ENCODE peak calls at places on chromosomes 12 and 14, in nine cellular contexts. B is suprapubic skin, H is A549, R is HCT116, I is transverse colon, D is IMR-90, Y is ovary, Z is esophagus squamous epithelium, W is right lobe of liver. X is an unnamed sample.

GRCh38 chr12:52391618-52392002 is 6.2 kb upstream of the KRT84 start:
- DNase-seq in W (no peak), R (no peak), D (no peak), I (peak; percentile 27), B (no peak), H (no peak), Y (no peak), Z (no peak), X (peak; percentile 63)

GRCh38 chr14:103370087-103370486 is 15.1 kb upstream of the MARK3 start:
- DNase-seq in D (no peak), I (no peak), H (no peak), Y (no peak), B (no peak), W (no peak), Z (no peak), R (no peak), X (no peak)

GRCh38 chr14:42224053-42224888 is 617.6 kb downstream of the LRFN5 start:
- DNase-seq in Z (no peak), B (peak; percentile 73), H (peak; percentile 19), Y (peak; percentile 23), D (peak; percentile 68), R (peak; percentile 37), W (peak; percentile 48), I (peak; percentile 42), X (peak; percentile 59)

GRCh38 chr14:72451081-72451972 is 442.6 kb downstream of the DPF3 start:
- DNase-seq in Y (no peak), I (peak; percentile 17), Z (no peak), B (no peak), D (no peak), W (no peak), H (no peak), R (no peak), X (peak; percentile 13)

GRCh38 chr12:71032933-71033332 is 112.4 kb upstream of the PTPRR start:
- DNase-seq in W (no peak), D (no peak), H (no peak), R (no peak), Y (no peak), I (no peak), B (no peak), Z (no peak), X (no peak)

GRCh38 chr12:69844416-69844815 is 19.4 kb downstream of the MYRFL start:
- DNase-seq in W (no peak), Z (no peak), R (no peak), D (no peak), Y (no peak), I (no peak), H (no peak), B (no peak), X (no peak)

GRCh38 chr14:35254736-35255135 is 37.4 kb upstream of the PSMA6 start:
- DNase-seq in W (no peak), B (no peak), H (no peak), D (no peak), Y (no peak), R (no peak), Z (no peak), I (no peak), X (no peak)

GRCh38 chr14:53306267-53306721 is 153.2 kb upstream of the DDHD1 start:
- DNase-seq in R (peak; percentile 28), Y (peak; percentile 86), I (peak; percentile 22), D (peak; percentile 69), B (no peak), Z (no peak), W (peak; percentile 28), H (peak; percentile 47), X (peak; percentile 56)

GRCh38 chr14:57869530-57870088 is 3.7 kb upstream of the SLC35F4 start:
- DNase-seq in I (no peak), H (no peak), R (no peak), D (no peak), Z (no peak), B (no peak), W (no peak), Y (no peak), X (no peak)

GRCh38 chr14:104373855-104374717 is 205.5 kb upstream of the C14orf180 start:
- DNase-seq in W (no peak), Y (no peak), I (no peak), B (no peak), R (no peak), Z (no peak), H (no peak), D (no peak), X (no peak)

GRCh38 chr12:113090740-113091139 is 34.2 kb downstream of the DTX1 start:
- DNase-seq in I (no peak), Z (no peak), R (no peak), B (no peak), Y (no peak), H (no peak), W (no peak), D (no peak), X (no peak)

GRCh38 chr12:617304-617915 is 45.8 kb downstream of the NINJ2 start:
- DNase-seq in H (no peak), Y (peak; percentile 37), B (no peak), D (peak; percentile 18), Z (no peak), I (peak; percentile 46), R (no peak), W (peak; percentile 77), X (no peak)

GRCh38 chr12:89070603-89071002 is 281.7 kb downstream of the DUSP6 start:
- DNase-seq in R (no peak), B (no peak), H (no peak), D (no peak), W (no peak), Z (no peak), Y (no peak), I (no peak), X (no peak)

GRCh38 chr14:69741055-69741454 is 25.9 kb upstream of the SRSF5 start:
- DNase-seq in Z (no peak), H (no peak), W (no peak), I (no peak), D (no peak), B (no peak), R (no peak), Y (no peak), X (no peak)

DNA sequence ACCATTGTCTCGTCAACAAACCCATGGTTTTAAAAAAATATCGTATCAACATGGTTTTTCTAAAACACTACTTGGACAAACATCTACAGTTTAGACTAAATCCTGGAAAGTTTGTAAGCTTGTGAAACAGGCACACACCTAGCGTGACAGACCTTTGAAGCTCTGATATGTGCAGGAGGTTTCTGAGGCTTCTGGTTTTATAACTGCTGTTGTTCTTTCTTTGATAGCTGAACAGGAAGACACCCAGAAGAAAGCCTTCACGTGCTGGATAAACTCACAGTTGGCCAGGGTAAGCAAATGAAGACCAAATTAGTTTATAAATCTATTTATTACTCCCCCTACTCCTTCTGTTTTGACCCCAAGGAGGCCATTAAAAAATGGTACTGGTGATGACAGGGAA is 87.6 kb downstream of the SYNE2 start:
- DNase-seq in R (no peak), D (no peak), H (no peak), Y (no peak), W (no peak), Z (no peak), I (no peak), B (no peak), X (no peak)
- H3K27ac ChIP-seq in R (no peak overlapping the region), D (no peak overlapping the region), H (no peak overlapping the region), Y (no peak overlapping the region), W (no peak overlapping the region), Z (no peak overlapping the region), I (no peak overlapping the region), B (no peak overlapping the region), X (no peak overlapping the region)

DNA sequence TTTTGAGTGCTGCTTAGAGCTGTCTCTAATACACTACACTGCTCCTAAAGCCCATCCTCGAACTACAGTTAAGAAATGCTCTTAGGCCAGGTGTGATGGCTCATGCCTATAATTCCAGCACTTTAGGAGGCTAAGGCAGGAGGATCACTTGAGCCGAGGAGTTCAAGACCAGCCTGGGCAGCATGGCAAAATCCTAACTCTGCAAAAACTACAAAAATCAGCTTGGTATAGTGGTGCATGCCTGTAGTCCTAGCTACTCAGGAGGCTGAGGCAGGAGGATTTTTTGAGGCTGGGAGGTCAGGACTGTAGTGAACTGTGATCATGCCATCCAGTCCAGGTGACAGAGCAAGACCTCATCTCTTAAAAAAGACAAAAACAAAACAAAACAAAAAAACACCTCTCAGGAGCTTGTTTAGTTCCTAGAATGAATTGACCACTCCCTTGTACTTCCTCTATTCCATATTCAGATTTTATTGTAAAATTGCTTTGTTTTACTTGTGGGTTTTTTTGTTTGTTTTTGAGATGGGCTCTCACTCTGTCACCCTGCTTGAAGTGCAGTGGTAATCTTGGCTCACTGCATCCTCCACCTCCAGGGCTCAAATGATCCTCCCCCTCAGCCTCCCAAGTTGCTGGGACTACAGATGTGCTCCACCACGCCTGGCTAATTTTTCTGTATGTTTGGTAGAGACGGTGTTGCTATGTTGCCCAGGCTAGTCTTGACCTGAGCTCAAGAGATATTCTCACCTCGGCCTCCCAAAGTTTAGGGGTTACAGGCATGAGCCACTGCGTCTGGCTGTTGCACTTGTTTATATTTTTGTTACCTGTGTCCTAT is 13.6 kb downstream of the MDM2 start:
- DNase-seq in Z (no peak), R (no peak), Y (no peak), H (no peak), D (no peak), I (no peak), B (no peak), W (no peak), X (no peak)
- TF ChIP-seq POLR2A in Z (no peak), R (no peak), Y (no peak), H (no peak), D (no peak), I (no peak), B (no peak), W (no peak), X (no peak)

GRCh38 chr14:68709007-68709406 is 83.9 kb downstream of the ZFP36L1 start:
- DNase-seq in Z (no peak), D (no peak), R (no peak), I (no peak), Y (no peak), B (no peak), W (no peak), H (no peak), X (peak; percentile 42)

GRCh38 chr14:68710776-68711175 is 82.1 kb downstream of the ZFP36L1 start:
- DNase-seq in B (no peak), Y (no peak), H (no peak), I (no peak), D (no peak), W (no peak), R (no peak), Z (no peak), X (no peak)

GRCh38 chr14:68712703-68713370 is 80.0 kb downstream of the ZFP36L1 start:
- DNase-seq in R (no peak), D (no peak), Y (no peak), H (no peak), Z (no peak), W (no peak), B (no peak), I (no peak), X (no peak)

GRCh38 chr14:68713782-68714181 is 79.1 kb downstream of the ZFP36L1 start:
- DNase-seq in H (no peak), W (no peak), Z (no peak), D (no peak), R (no peak), Y (no peak), I (no peak), B (no peak), X (no peak)

GRCh38 chr14:68711551-68712437 is 81.1 kb downstream of the ZFP36L1 start:
- DNase-seq in B (peak; percentile 64), R (no peak), Z (no peak), H (no peak), D (no peak), I (no peak), W (no peak), Y (no peak), X (no peak)
- TF ChIP-seq CTCF in B (no peak), R (no peak), Z (no peak), H (no peak), D (no peak), I (no peak), W (no peak), Y (no peak), X (no peak)

GRCh38 chr12:15000575-15000974 is 27.7 kb downstream of the PDE6H start:
- DNase-seq in H (no peak), R (no peak), B (no peak), I (no peak), D (no peak), Y (no peak), Z (no peak), W (no peak), X (no peak)
- H3K27ac ChIP-seq in H (no peak overlapping the region), R (no peak overlapping the region), B (no peak overlapping the region), I (peak overlapping the region; percentile 56), D (no peak overlapping the region), Y (no peak overlapping the region), Z (no peak overlapping the region), W (no peak overlapping the region), X (no peak overlapping the region)